ENCODE peak calls at places on chromosomes 4 and X, in six cellular contexts. W, R, I, N, G and C are unnamed samples.

GRCh38 chr4:11252149-11252548 is 176.5 kb downstream of the HS3ST1 start:
- DNase-seq in W (no peak), N (peak; percentile 86), G (no peak), I (no peak), R (no peak), C (no peak)

GRCh38 chrX:122046226-122046625 is 998.8 kb downstream of the GLUD2 start:
- DNase-seq in G (no peak), N (no peak), R (no peak), I (no peak), W (no peak), C (no peak)

GRCh38 chr4:24382381-24382780 is 202.0 kb downstream of the DHX15 start:
- DNase-seq in R (peak; percentile 29), N (no peak), G (no peak), I (peak; percentile 57), W (no peak), C (no peak)

GRCh38 chr4:121728798-121729226 is 32.0 kb upstream of the ANXA5 start:
- DNase-seq in W (no peak), N (no peak), I (peak; percentile 86), R (no peak), G (no peak), C (no peak)

GRCh38 chr4:150090836-150091235 is 12.6 kb downstream of the DCLK2 start:
- DNase-seq in W (no peak), N (no peak), I (no peak), R (no peak), G (no peak), C (no peak)

GRCh38 chrX:65690057-65690855 is 22.8 kb downstream of the MSN start:
- DNase-seq in G (no peak), W (no peak), R (no peak), N (no peak), I (peak; percentile 60), C (no peak)

GRCh38 chr4:142091085-142091513 is 454.7 kb downstream of the IL15 start:
- DNase-seq in N (no peak), W (no peak), I (peak; percentile 79), G (no peak), R (no peak), C (no peak)

GRCh38 chr4:154491341-154491679 is 289 bp downstream of the DCHS2 start:
- DNase-seq in I (peak; percentile 13), W (no peak), R (no peak), N (peak; percentile 80), G (no peak), C (peak; percentile 68)

GRCh38 chr4:173415885-173416658 is 17.2 kb upstream of the SCRG1 start:
- DNase-seq in R (no peak), G (no peak), N (no peak), I (no peak), W (peak; percentile 59), C (no peak)

GRCh38 chr4:169256856-169257756 is 13.7 kb downstream of the SH3RF1 start:
- DNase-seq in I (no peak), G (no peak), R (no peak), N (no peak), W (no peak), C (no peak)

GRCh38 chr4:98603683-98604573 is 54.5 kb downstream of the TSPAN5 start:
- DNase-seq in G (no peak), R (no peak), N (no peak), W (no peak), I (no peak), C (no peak)

GRCh38 chrX:17580529-17581155 is 156.7 kb upstream of the SCML1 start:
- DNase-seq in I (no peak), N (no peak), R (no peak), W (no peak), G (no peak), C (no peak)

GRCh38 chr4:150336676-150337412 is 245.1 kb upstream of the MAB21L2 start:
- DNase-seq in W (no peak), I (no peak), N (no peak), R (no peak), G (no peak), C (no peak)

GRCh38 chr4:30863031-30863430 is 142.9 kb downstream of the PCDH7 start:
- DNase-seq in I (peak; percentile 22), R (no peak), N (no peak), W (no peak), G (no peak), C (no peak)

GRCh38 chr4:26887809-26888208 is 27.2 kb downstream of the STIM2 start:
- DNase-seq in N (no peak), I (no peak), G (no peak), W (no peak), R (no peak), C (no peak)

GRCh38 chr4:187908079-187908501 is 87.5 kb upstream of the ZFP42 start:
- DNase-seq in I (peak; percentile 68), R (no peak), N (no peak), G (no peak), W (no peak), C (no peak)

GRCh38 chrX:154890990-154891639 is 5.0 kb downstream of the F8A1 start:
- DNase-seq in G (no peak), W (no peak), N (no peak), I (no peak), R (no peak), C (no peak)

GRCh38 chrX:68832101-68832416 is 3.2 kb downstream of the EFNB1 start:
- DNase-seq in R (no peak), W (no peak), G (peak; percentile 52), I (peak; percentile 70), N (peak; percentile 63), C (no peak)

GRCh38 chrX:70166601-70167590 is 10.4 kb upstream of the DGAT2L6 start:
- DNase-seq in I (peak; percentile 59), G (no peak), N (no peak), W (no peak), R (no peak), C (no peak)